ENCODE peak calls at places on chromosome 4, in four cellular contexts. One of them, this sample, is unnamed.

GRCh38 chr4:40225497-40225896 is 28.7 kb downstream of the RHOH start:
- DNase-seq in mucosa of gallbladder: no peak
- DNase-seq in DMS 273 treated with DMSO at 0.1 percent for 48 hours: no peak
- DNase-seq in activated naive CD8-positive, alpha-beta T cell treated with anti-CD3 and anti-CD28 coated beads, Interleukin-2, amount 50 U/mL, for 24 hours: no peak
- DNase-seq in this sample: no peak

GRCh38 chr4:154722262-154722661 is 21.5 kb upstream of the LRAT start:
- DNase-seq in mucosa of gallbladder: no peak
- DNase-seq in activated naive CD8-positive, alpha-beta T cell treated with anti-CD3 and anti-CD28 coated beads, Interleukin-2, amount 50 U/mL, for 24 hours: no peak
- DNase-seq in DMS 273 treated with DMSO at 0.1 percent for 48 hours: no peak
- DNase-seq in this sample: no peak

GRCh38 chr4:170139764-170140163 is 50.0 kb upstream of the AADAT start:
- DNase-seq in activated naive CD8-positive, alpha-beta T cell treated with anti-CD3 and anti-CD28 coated beads, Interleukin-2, amount 50 U/mL, for 24 hours: no peak
- DNase-seq in DMS 273 treated with DMSO at 0.1 percent for 48 hours: no peak
- DNase-seq in mucosa of gallbladder: no peak
- DNase-seq in this sample: no peak

GRCh38 chr4:87783781-87784180 is 15.6 kb upstream of the IBSP start:
- DNase-seq in mucosa of gallbladder: no peak
- DNase-seq in activated naive CD8-positive, alpha-beta T cell treated with anti-CD3 and anti-CD28 coated beads, Interleukin-2, amount 50 U/mL, for 24 hours: no peak
- DNase-seq in DMS 273 treated with DMSO at 0.1 percent for 48 hours: no peak
- DNase-seq in this sample: no peak

GRCh38 chr4:41339812-41340809 is 83.4 kb downstream of the UCHL1 start:
- DNase-seq in activated naive CD8-positive, alpha-beta T cell treated with anti-CD3 and anti-CD28 coated beads, Interleukin-2, amount 50 U/mL, for 24 hours: no peak
- DNase-seq in DMS 273 treated with DMSO at 0.1 percent for 48 hours: peak; percentile 78
- DNase-seq in mucosa of gallbladder: no peak
- DNase-seq in this sample: peak; percentile 87

GRCh38 chr4:5024673-5025072 is 5.4 kb upstream of the CYTL1 start:
- DNase-seq in DMS 273 treated with DMSO at 0.1 percent for 48 hours: no peak
- DNase-seq in activated naive CD8-positive, alpha-beta T cell treated with anti-CD3 and anti-CD28 coated beads, Interleukin-2, amount 50 U/mL, for 24 hours: no peak
- DNase-seq in mucosa of gallbladder: no peak
- DNase-seq in this sample: no peak

GRCh38 chr4:135718019-135718418 is 1516.4 kb upstream of the PABPC4L start:
- DNase-seq in activated naive CD8-positive, alpha-beta T cell treated with anti-CD3 and anti-CD28 coated beads, Interleukin-2, amount 50 U/mL, for 24 hours: no peak
- DNase-seq in mucosa of gallbladder: no peak
- DNase-seq in DMS 273 treated with DMSO at 0.1 percent for 48 hours: no peak
- DNase-seq in this sample: no peak

GRCh38 chr4:53932784-53933183 is 131.6 kb downstream of the CHIC2 start:
- DNase-seq in DMS 273 treated with DMSO at 0.1 percent for 48 hours: no peak
- DNase-seq in mucosa of gallbladder: no peak
- DNase-seq in activated naive CD8-positive, alpha-beta T cell treated with anti-CD3 and anti-CD28 coated beads, Interleukin-2, amount 50 U/mL, for 24 hours: no peak
- DNase-seq in this sample: no peak

GRCh38 chr4:163701915-163702314 is 207.4 kb downstream of the TMA16 start:
- DNase-seq in mucosa of gallbladder: no peak
- DNase-seq in activated naive CD8-positive, alpha-beta T cell treated with anti-CD3 and anti-CD28 coated beads, Interleukin-2, amount 50 U/mL, for 24 hours: no peak
- DNase-seq in DMS 273 treated with DMSO at 0.1 percent for 48 hours: no peak
- DNase-seq in this sample: no peak

GRCh38 chr4:164538061-164538460 is 215.9 kb upstream of the SMIM31 start:
- DNase-seq in DMS 273 treated with DMSO at 0.1 percent for 48 hours: no peak
- DNase-seq in activated naive CD8-positive, alpha-beta T cell treated with anti-CD3 and anti-CD28 coated beads, Interleukin-2, amount 50 U/mL, for 24 hours: no peak
- DNase-seq in mucosa of gallbladder: no peak
- DNase-seq in this sample: no peak

GRCh38 chr4:54661156-54661555 is 3.4 kb downstream of the KIT start:
- DNase-seq in DMS 273 treated with DMSO at 0.1 percent for 48 hours: no peak
- DNase-seq in activated naive CD8-positive, alpha-beta T cell treated with anti-CD3 and anti-CD28 coated beads, Interleukin-2, amount 50 U/mL, for 24 hours: no peak
- DNase-seq in mucosa of gallbladder: no peak
- DNase-seq in this sample: no peak

GRCh38 chr4:40425799-40426574 is 90.9 kb downstream of the CHRNA9 start:
- DNase-seq in activated naive CD8-positive, alpha-beta T cell treated with anti-CD3 and anti-CD28 coated beads, Interleukin-2, amount 50 U/mL, for 24 hours: no peak
- DNase-seq in mucosa of gallbladder: no peak
- DNase-seq in DMS 273 treated with DMSO at 0.1 percent for 48 hours: no peak
- DNase-seq in this sample: no peak

GRCh38 chr4:168864831-168865541 is 145.1 kb downstream of the CBR4 start:
- DNase-seq in activated naive CD8-positive, alpha-beta T cell treated with anti-CD3 and anti-CD28 coated beads, Interleukin-2, amount 50 U/mL, for 24 hours: no peak
- DNase-seq in mucosa of gallbladder: no peak
- DNase-seq in DMS 273 treated with DMSO at 0.1 percent for 48 hours: no peak
- DNase-seq in this sample: peak; percentile 70

GRCh38 chr4:48275247-48275646 is 5.6 kb upstream of the TEC start:
- DNase-seq in activated naive CD8-positive, alpha-beta T cell treated with anti-CD3 and anti-CD28 coated beads, Interleukin-2, amount 50 U/mL, for 24 hours: no peak
- DNase-seq in mucosa of gallbladder: no peak
- DNase-seq in DMS 273 treated with DMSO at 0.1 percent for 48 hours: no peak
- DNase-seq in this sample: peak; percentile 75

GRCh38 chr4:20249333-20249732 is 2.4 kb upstream of the SLIT2 start:
- DNase-seq in DMS 273 treated with DMSO at 0.1 percent for 48 hours: no peak
- DNase-seq in activated naive CD8-positive, alpha-beta T cell treated with anti-CD3 and anti-CD28 coated beads, Interleukin-2, amount 50 U/mL, for 24 hours: no peak
- DNase-seq in mucosa of gallbladder: no peak
- DNase-seq in this sample: no peak

GRCh38 chr4:85607624-85608023 is 132.7 kb downstream of the ARHGAP24 start:
- DNase-seq in DMS 273 treated with DMSO at 0.1 percent for 48 hours: no peak
- DNase-seq in mucosa of gallbladder: no peak
- DNase-seq in activated naive CD8-positive, alpha-beta T cell treated with anti-CD3 and anti-CD28 coated beads, Interleukin-2, amount 50 U/mL, for 24 hours: no peak
- DNase-seq in this sample: no peak

GRCh38 chr4:124936427-124936826 is 223.9 kb upstream of the ANKRD50 start:
- DNase-seq in DMS 273 treated with DMSO at 0.1 percent for 48 hours: peak; percentile 84
- DNase-seq in activated naive CD8-positive, alpha-beta T cell treated with anti-CD3 and anti-CD28 coated beads, Interleukin-2, amount 50 U/mL, for 24 hours: no peak
- DNase-seq in mucosa of gallbladder: peak; percentile 64
- DNase-seq in this sample: no peak

GRCh38 chr4:85854543-85854942 is 379.6 kb downstream of the ARHGAP24 start:
- DNase-seq in DMS 273 treated with DMSO at 0.1 percent for 48 hours: no peak
- DNase-seq in mucosa of gallbladder: no peak
- DNase-seq in activated naive CD8-positive, alpha-beta T cell treated with anti-CD3 and anti-CD28 coated beads, Interleukin-2, amount 50 U/mL, for 24 hours: no peak
- DNase-seq in this sample: no peak

GRCh38 chr4:121140712-121141111 is 23.4 kb downstream of the TNIP3 start:
- DNase-seq in mucosa of gallbladder: no peak
- DNase-seq in activated naive CD8-positive, alpha-beta T cell treated with anti-CD3 and anti-CD28 coated beads, Interleukin-2, amount 50 U/mL, for 24 hours: no peak
- DNase-seq in DMS 273 treated with DMSO at 0.1 percent for 48 hours: no peak
- DNase-seq in this sample: no peak

GRCh38 chr4:67035501-67035900 is 509.8 kb downstream of the CENPC start:
- DNase-seq in mucosa of gallbladder: no peak
- DNase-seq in DMS 273 treated with DMSO at 0.1 percent for 48 hours: no peak
- DNase-seq in activated naive CD8-positive, alpha-beta T cell treated with anti-CD3 and anti-CD28 coated beads, Interleukin-2, amount 50 U/mL, for 24 hours: no peak
- DNase-seq in this sample: no peak

GRCh38 chr4:133188433-133189175 is 39.5 kb downstream of the PCDH10 start:
- DNase-seq in activated naive CD8-positive, alpha-beta T cell treated with anti-CD3 and anti-CD28 coated beads, Interleukin-2, amount 50 U/mL, for 24 hours: no peak
- DNase-seq in mucosa of gallbladder: no peak
- DNase-seq in DMS 273 treated with DMSO at 0.1 percent for 48 hours: no peak
- DNase-seq in this sample: no peak

GRCh38 chr4:187172340-187172761 is 448.7 kb upstream of the FAT1 start:
- DNase-seq in mucosa of gallbladder: no peak
- DNase-seq in activated naive CD8-positive, alpha-beta T cell treated with anti-CD3 and anti-CD28 coated beads, Interleukin-2, amount 50 U/mL, for 24 hours: no peak
- DNase-seq in DMS 273 treated with DMSO at 0.1 percent for 48 hours: no peak
- DNase-seq in this sample: no peak

GRCh38 chr4:165743422-165743821 is 129.6 kb upstream of the TLL1 start:
- DNase-seq in mucosa of gallbladder: no peak
- DNase-seq in activated naive CD8-positive, alpha-beta T cell treated with anti-CD3 and anti-CD28 coated beads, Interleukin-2, amount 50 U/mL, for 24 hours: no peak
- DNase-seq in DMS 273 treated with DMSO at 0.1 percent for 48 hours: no peak
- DNase-seq in this sample: no peak

GRCh38 chr4:176002007-176002623 is 63.5 kb upstream of the WDR17 start:
- DNase-seq in DMS 273 treated with DMSO at 0.1 percent for 48 hours: no peak
- DNase-seq in mucosa of gallbladder: peak; percentile 10
- DNase-seq in activated naive CD8-positive, alpha-beta T cell treated with anti-CD3 and anti-CD28 coated beads, Interleukin-2, amount 50 U/mL, for 24 hours: peak; percentile 16
- DNase-seq in this sample: peak; percentile 78

GRCh38 chr4:39613093-39613656 is 25.5 kb downstream of the SMIM14 start:
- DNase-seq in mucosa of gallbladder: no peak
- DNase-seq in activated naive CD8-positive, alpha-beta T cell treated with anti-CD3 and anti-CD28 coated beads, Interleukin-2, amount 50 U/mL, for 24 hours: no peak
- DNase-seq in DMS 273 treated with DMSO at 0.1 percent for 48 hours: no peak
- DNase-seq in this sample: no peak

GRCh38 chr4:180767330-180767729 is 1475.9 kb upstream of the TENM3 start:
- DNase-seq in activated naive CD8-positive, alpha-beta T cell treated with anti-CD3 and anti-CD28 coated beads, Interleukin-2, amount 50 U/mL, for 24 hours: no peak
- DNase-seq in DMS 273 treated with DMSO at 0.1 percent for 48 hours: no peak
- DNase-seq in mucosa of gallbladder: no peak
- DNase-seq in this sample: peak; percentile 61

GRCh38 chr4:118762753-118763477 is 73.0 kb downstream of the SEC24D start:
- DNase-seq in activated naive CD8-positive, alpha-beta T cell treated with anti-CD3 and anti-CD28 coated beads, Interleukin-2, amount 50 U/mL, for 24 hours: no peak
- DNase-seq in DMS 273 treated with DMSO at 0.1 percent for 48 hours: no peak
- DNase-seq in mucosa of gallbladder: no peak
- DNase-seq in this sample: no peak

GRCh38 chr4:73856518-73856917 is 3.4 kb downstream of the PF4V1 start:
- DNase-seq in mucosa of gallbladder: no peak
- DNase-seq in activated naive CD8-positive, alpha-beta T cell treated with anti-CD3 and anti-CD28 coated beads, Interleukin-2, amount 50 U/mL, for 24 hours: no peak
- DNase-seq in DMS 273 treated with DMSO at 0.1 percent for 48 hours: no peak
- DNase-seq in this sample: no peak

GRCh38 chr4:97984545-97985131 is 158.6 kb downstream of the STPG2 start:
- DNase-seq in activated naive CD8-positive, alpha-beta T cell treated with anti-CD3 and anti-CD28 coated beads, Interleukin-2, amount 50 U/mL, for 24 hours: no peak
- DNase-seq in mucosa of gallbladder: no peak
- DNase-seq in DMS 273 treated with DMSO at 0.1 percent for 48 hours: no peak
- DNase-seq in this sample: peak; percentile 69

GRCh38 chr4:1347410-1347864 is 429 bp downstream of the UVSSA start:
- DNase-seq in DMS 273 treated with DMSO at 0.1 percent for 48 hours: no peak
- DNase-seq in mucosa of gallbladder: peak; percentile 71
- DNase-seq in activated naive CD8-positive, alpha-beta T cell treated with anti-CD3 and anti-CD28 coated beads, Interleukin-2, amount 50 U/mL, for 24 hours: peak; percentile 64
- DNase-seq in this sample: peak; percentile 77

This sample was measured in GM23338.